ENCODE peak calls at places on chromosomes 12 and 14, in nine cellular contexts. W, A, J, B, L, U, P, O and S are unnamed samples.

GRCh38 chr12:46660276-46660675 is 165.5 kb downstream of the SLC38A4 start:
- DNase-seq in O (no peak), W (no peak), L (no peak), B (no peak), J (no peak), P (no peak), A (no peak), U (no peak), S (no peak)

GRCh38 chr12:65565601-65566560 is 258.4 kb upstream of the HMGA2 start:
- DNase-seq in L (peak), O (no peak), J (no peak), W (no peak), U (no peak), B (no peak), P (no peak), A (no peak), S (no peak)

GRCh38 chr12:88052686-88053085 is 23.5 kb upstream of the C12orf50 start:
- DNase-seq in O (no peak), U (no peak), J (no peak), W (peak), P (peak), B (peak), A (no peak), L (no peak), S (no peak)

GRCh38 chr12:6215932-6216494 is 15.8 kb downstream of the CD9 start:
- DNase-seq in A (peak), P (no peak), B (no peak), J (peak), U (no peak), O (peak), W (no peak), L (peak), S (no peak)

GRCh38 chr14:55977346-55977745 is 140.9 kb upstream of the PELI2 start:
- DNase-seq in L (no peak), O (no peak), J (no peak), B (no peak), U (no peak), P (no peak), A (no peak), W (no peak), S (no peak)

GRCh38 chr12:71046215-71046614 is 111.6 kb downstream of the TSPAN8 start:
- DNase-seq in U (no peak), B (no peak), O (no peak), A (no peak), J (no peak), L (no peak), P (no peak), W (no peak), S (no peak)

GRCh38 chr14:52873694-52874093 is 77.2 kb downstream of the FERMT2 start:
- DNase-seq in U (no peak), W (peak), P (no peak), B (no peak), A (no peak), O (no peak), J (no peak), L (no peak), S (no peak)

GRCh38 chr14:100904307-100905019 is 941 bp upstream of the RTL1 start:
- DNase-seq in L (no peak), P (peak), O (no peak), A (no peak), W (peak), J (peak), B (no peak), U (no peak), S (no peak)

GRCh38 chr14:22871962-22872832 is 657 bp downstream of the LRP10 start:
- DNase-seq in L (no peak), B (peak), W (peak), O (peak), J (peak), A (peak), P (peak), U (peak), S (peak)

GRCh38 chr14:77275041-77275854 is 4.2 kb upstream of the NGB start:
- DNase-seq in U (no peak), W (no peak), L (no peak), P (no peak), J (no peak), O (no peak), A (no peak), B (peak), S (no peak)

GRCh38 chr12:53484686-53485567 is 14.3 kb downstream of the MAP3K12 start:
- DNase-seq in P (no peak), O (no peak), J (no peak), A (no peak), W (no peak), U (no peak), L (no peak), B (no peak), S (no peak)

GRCh38 chr12:105554223-105554678 is 223.8 kb downstream of the C12orf75 start:
- DNase-seq in B (no peak), W (no peak), J (no peak), L (no peak), U (no peak), A (no peak), P (no peak), O (no peak), S (no peak)

GRCh38 chr14:61543946-61544345 is 151.4 kb upstream of the HIF1A start:
- DNase-seq in L (no peak), P (no peak), B (no peak), A (no peak), J (no peak), U (no peak), W (no peak), O (no peak), S (no peak)

GRCh38 chr14:67221248-67221981 is 19.8 kb upstream of the PALS1 start:
- DNase-seq in W (no peak), A (no peak), B (no peak), U (no peak), L (no peak), J (no peak), P (no peak), O (peak), S (no peak)

GRCh38 chr14:84080961-84081360 is 1449.0 kb upstream of the FLRT2 start:
- DNase-seq in O (no peak), U (no peak), W (no peak), B (no peak), P (no peak), J (no peak), A (no peak), L (no peak), S (no peak)